ENCODE peak calls at places on chromosomes 16 and 17, in nine cellular contexts. B is right cardiac atrium; V is right lobe of liver; R is ovary; K is BE2C; L is body of pancreas; E is A549; G is thoracic aorta; I is naive thymus-derived CD4-positive, alpha-beta T cell. M is an unnamed sample. For H3K4me1, the result is how much of the 10 kb centered on the place peaks cover.

GRCh38 chr17:81097943-81098308 is 63.0 kb downstream of the BAIAP2 start:
- DNase-seq in B (no peak), V (peak), R (no peak), K (no peak), L (no peak), E (peak), G (no peak), I (no peak), M (no peak)

GRCh38 chr17:55606431-55606830 is 95.2 kb upstream of the SMIM36 start:
- DNase-seq in B (no peak), V (no peak), R (no peak), K (no peak), L (no peak), E (no peak), G (no peak), I (no peak), M (no peak)

GRCh38 chr17:15782809-15783208 is 50.7 kb downstream of the TBC1D26 start:
- DNase-seq in B (peak), V (peak), R (peak), K (no peak), L (peak), E (no peak), G (no peak), I (no peak), M (peak)

GRCh38 chr17:47388825-47389224 is 65.1 kb downstream of the EFCAB13 start:
- DNase-seq in B (no peak), V (no peak), R (no peak), K (no peak), L (no peak), E (no peak), G (no peak), I (no peak), M (no peak)

GRCh38 chr17:40177275-40177874 is at the start of gene RAPGEFL1:
- DNase-seq in B (peak), V (peak), R (peak), K (peak), L (peak), E (no peak), G (peak), I (peak), M (peak)

GRCh38 chr17:76720941-76721340 is 5.5 kb downstream of the JMJD6 start:
- DNase-seq in B (no peak), V (no peak), R (no peak), K (no peak), L (no peak), E (no peak), G (no peak), I (no peak), M (no peak)

GRCh38 chr16:11215935-11216556 is 40.0 kb downstream of the SOCS1 start:
- DNase-seq in B (no peak), V (no peak), R (no peak), K (no peak), L (no peak), E (no peak), G (no peak), I (no peak), M (no peak)

GRCh38 chr17:29682054-29682453 is 59.3 kb upstream of the CORO6 start:
- DNase-seq in B (no peak), V (no peak), R (no peak), K (no peak), L (no peak), E (no peak), G (no peak), I (no peak), M (no peak)

GRCh38 chr16:51034481-51035109 is 116.5 kb downstream of the SALL1 start:
- DNase-seq in B (no peak), V (no peak), R (no peak), K (no peak), L (no peak), E (no peak), G (no peak), I (no peak), M (no peak)

GRCh38 chr17:10226930-10227695 is 28.7 kb upstream of the GAS7 start:
- DNase-seq in B (peak), V (peak), R (peak), K (peak), L (peak), E (peak), G (no peak), I (peak), M (no peak)

GRCh38 chr17:12288007-12288406 is 267.3 kb downstream of the MAP2K4 start:
- DNase-seq in B (no peak), V (no peak), R (no peak), K (no peak), L (no peak), E (no peak), G (no peak), I (no peak), M (no peak)

GRCh38 chr16:72961115-72961832 is 86.7 kb downstream of the ZFHX3 start:
- DNase-seq in B (no peak), V (no peak), R (no peak), K (peak), L (no peak), E (no peak), G (no peak), I (no peak), M (no peak)

GRCh38 chr16:51402785-51403184 is 251.7 kb upstream of the SALL1 start:
- DNase-seq in B (no peak), V (peak), R (no peak), K (no peak), L (peak), E (no peak), G (no peak), I (no peak), M (no peak)

GRCh38 chr17:58811301-58811700 is 55.6 kb downstream of the PPM1E start:
- DNase-seq in B (no peak), V (no peak), R (no peak), K (no peak), L (no peak), E (no peak), G (no peak), I (no peak), M (no peak)

GRCh38 chr17:41917957-41918391 is 777 bp downstream of the ACLY start:
- DNase-seq in B (peak), V (peak), R (peak), K (peak), L (peak), E (peak), G (no peak), I (peak), M (no peak)

GRCh38 chr17:68295086-68295485 is 3.8 kb downstream of the ARSG start:
- DNase-seq in B (no peak), V (no peak), R (no peak), K (no peak), L (no peak), E (no peak), G (no peak), I (no peak), M (no peak)

GRCh38 chr17:58753026-58753425 is 2.6 kb upstream of the PPM1E start:
- DNase-seq in B (no peak), V (no peak), R (no peak), K (no peak), L (no peak), E (no peak), G (no peak), I (no peak), M (no peak)

GRCh38 chr16:31714899-31715504 is 158.6 kb upstream of the ZNF267 start:
- DNase-seq in B (no peak), V (no peak), R (no peak), K (no peak), L (no peak), E (no peak), G (no peak), I (no peak), M (no peak)

GRCh38 chr17:49582789-49583188 is 7.1 kb downstream of the NXPH3 start:
- DNase-seq in B (no peak), V (no peak), R (no peak), K (no peak), L (no peak), E (no peak), G (no peak), I (no peak), M (no peak)

GRCh38 chr17:63714550-63715277 is 14.8 kb upstream of the LIMD2 start:
- DNase-seq in B (no peak), V (peak), R (no peak), K (no peak), L (no peak), E (no peak), G (no peak), I (no peak), M (no peak)

GRCh38 chr16:78877114-78877513 is 723.4 kb downstream of the MAF start:
- DNase-seq in B (no peak), V (no peak), R (no peak), K (no peak), L (no peak), E (no peak), G (no peak), I (no peak), M (no peak)

GRCh38 chr16:84024854-84025253 is 17.7 kb downstream of the SLC38A8 start:
- DNase-seq in B (no peak), V (no peak), R (no peak), K (no peak), L (no peak), E (peak), G (no peak), I (no peak), M (no peak)

GRCh38 chr17:34252138-34252889 is 2.8 kb upstream of the CCL2 start:
- DNase-seq in B (peak), V (peak), R (peak), K (peak), L (peak), E (peak), G (peak), I (no peak), M (peak)

GRCh38 chr16:73616186-73616585 is 568.3 kb upstream of the ZFHX3 start:
- DNase-seq in B (no peak), V (no peak), R (no peak), K (no peak), L (no peak), E (peak), G (no peak), I (no peak), M (no peak)

GRCh38 chr17:28982191-28982793 is 23.5 kb downstream of the SEZ6 start:
- DNase-seq in B (no peak), V (no peak), R (no peak), K (no peak), L (no peak), E (no peak), G (no peak), I (peak), M (no peak)

GRCh38 chr17:41496803-41497484 is 7.2 kb upstream of the KRT36 start:
- DNase-seq in B (peak), V (peak), R (no peak), K (peak), L (peak), E (peak), G (no peak), I (peak), M (peak)

GRCh38 chr17:34603974-34604373 is 24.6 kb downstream of the TMEM132E start:
- DNase-seq in B (no peak), V (no peak), R (no peak), K (no peak), L (no peak), E (no peak), G (no peak), I (no peak), M (no peak)

GRCh38 chr16:22321340-22322001 is 24.3 kb downstream of the POLR3E start:
- DNase-seq in B (peak), V (peak), R (peak), K (peak), L (peak), E (peak), G (no peak), I (peak), M (no peak)

GRCh38 chr17:53472586-53472985 is 350.1 kb upstream of the KIF2B start:
- DNase-seq in B (no peak), V (no peak), R (no peak), K (no peak), L (no peak), E (no peak), G (no peak), I (no peak), M (no peak)

GRCh38 chr16:70430667-70431536 is 8.0 kb downstream of the ST3GAL2 start:
- DNase-seq in B (no peak), V (no peak), R (no peak), K (no peak), L (no peak), E (no peak), G (no peak), I (peak), M (no peak)
- H3K4me1 ChIP-seq in B (under half), V (half or more), R (under half), K (under half), L (under half), E (half or more), G (under half), I (under half), M (under half)

GRCh38 chr16:88764913-88765349 is 20.1 kb downstream of the PIEZO1 start:
- DNase-seq in B (no peak), V (no peak), R (no peak), K (no peak), L (peak), E (no peak), G (no peak), I (no peak), M (no peak)

GRCh38 chr16:88762258-88762870 is 22.7 kb downstream of the PIEZO1 start:
- DNase-seq in B (no peak), V (no peak), R (no peak), K (no peak), L (no peak), E (no peak), G (no peak), I (no peak), M (no peak)

GRCh38 chr16:88762941-88763340 is 22.1 kb downstream of the PIEZO1 start:
- DNase-seq in B (no peak), V (peak), R (no peak), K (no peak), L (no peak), E (no peak), G (no peak), I (no peak), M (no peak)

GRCh38 chr16:88764080-88764479 is 20.9 kb downstream of the PIEZO1 start:
- DNase-seq in B (no peak), V (no peak), R (no peak), K (no peak), L (no peak), E (no peak), G (no peak), I (no peak), M (no peak)

GRCh38 chr16:88763502-88764053 is 21.4 kb downstream of the PIEZO1 start:
- DNase-seq in B (no peak), V (peak), R (no peak), K (no peak), L (peak), E (no peak), G (no peak), I (no peak), M (no peak)
- H3K4me1 ChIP-seq in B (under half), V (under half), R (under half), K (under half), L (half or more), E (under half), G (under half), I (under half), M (half or more)

GRCh38 chr16:57804111-57804837 is 2.0 kb upstream of the KIFC3 start:
- DNase-seq in B (no peak), V (no peak), R (peak), K (no peak), L (no peak), E (no peak), G (no peak), I (no peak), M (no peak)
- H3K4me1 ChIP-seq in B (under half), V (half or more), R (under half), K (under half), L (half or more), E (half or more), G (under half), I (under half), M (under half)

GRCh38 chr16:67864594-67864993 is 8.3 kb upstream of the EDC4 start:
- DNase-seq in B (no peak), V (no peak), R (no peak), K (no peak), L (no peak), E (no peak), G (no peak), I (no peak), M (no peak)
- H3K4me1 ChIP-seq in B (under half), V (under half), R (under half), K (under half), L (under half), E (under half), G (under half), I (under half), M (under half)

DNA sequence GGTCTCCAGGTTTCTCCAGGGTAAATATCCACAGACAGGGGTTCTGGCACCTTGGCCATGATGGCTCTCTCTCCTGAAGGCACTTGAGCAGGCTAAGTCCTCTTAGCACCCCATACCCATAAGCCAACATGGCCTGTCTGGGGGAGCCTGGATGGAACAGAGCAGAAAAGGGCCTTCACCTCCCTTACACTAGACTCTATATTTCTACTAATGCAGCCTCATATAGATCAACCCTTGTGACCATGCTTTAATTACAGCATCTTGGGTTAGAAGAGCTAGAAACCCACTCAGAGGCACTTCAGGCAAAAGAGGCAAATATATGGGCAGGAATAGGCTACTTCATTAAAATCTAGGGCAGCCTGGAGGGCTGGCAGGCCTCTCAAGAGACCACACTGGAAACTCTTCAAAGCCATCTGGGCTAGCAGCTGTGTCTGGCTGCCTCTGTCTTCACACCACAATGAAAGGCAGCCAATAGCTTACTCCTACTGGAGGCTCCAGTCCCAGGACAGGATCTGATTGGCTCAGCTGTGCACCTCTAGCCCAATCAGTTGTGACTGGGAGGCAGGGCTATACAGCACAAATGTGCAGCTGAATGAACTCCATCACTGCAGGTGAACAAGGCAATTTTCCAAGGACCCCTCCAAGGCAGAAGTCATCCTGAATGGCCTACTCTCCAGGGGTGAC is 4.7 kb upstream of the CDT1 start:
- DNase-seq in B (no peak), V (no peak), R (no peak), K (no peak), L (no peak), E (peak), G (no peak), I (no peak), M (no peak)
- H3K4me1 ChIP-seq in B (under half), V (under half), R (under half), K (under half), L (under half), E (under half), G (under half), I (under half), M (under half)

GRCh38 chr16:54136276-54136625 is 150.3 kb downstream of the IRX3 start:
- DNase-seq in B (no peak), V (no peak), R (no peak), K (no peak), L (no peak), E (no peak), G (no peak), I (no peak), M (no peak)
- H3K4me1 ChIP-seq in B (under half), V (under half), R (under half), K (under half), L (under half), E (under half), G (under half), I (under half), M (under half)

DNA sequence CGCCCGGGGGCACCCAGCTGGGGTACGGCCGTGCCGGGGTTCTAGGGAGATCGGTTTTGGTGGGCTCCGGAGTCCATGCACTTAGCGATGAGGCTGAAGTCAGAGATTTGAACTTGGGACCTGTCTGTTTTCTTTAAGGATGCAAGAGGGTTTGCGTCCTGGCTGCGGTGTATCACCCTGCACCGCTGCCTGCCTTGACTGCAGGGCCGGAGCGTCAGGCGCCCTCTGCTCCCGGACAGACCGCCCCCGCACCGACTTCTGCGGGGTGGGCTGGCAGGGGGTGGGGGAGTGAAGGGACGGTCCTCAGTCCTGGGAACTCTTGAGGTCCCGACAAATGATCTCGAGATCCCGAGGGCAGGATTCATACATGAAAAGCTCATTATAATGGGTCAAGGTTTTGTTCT is 701 bp downstream of the PDP2 start:
- DNase-seq in B (no peak), V (no peak), R (no peak), K (no peak), L (no peak), E (no peak), G (no peak), I (no peak), M (no peak)
- H3K4me1 ChIP-seq in B (under half), V (under half), R (under half), K (under half), L (under half), E (under half), G (under half), I (under half), M (under half)

GRCh38 chr16:74984670-74985411 is at the start of gene WDR59:
- DNase-seq in B (peak), V (peak), R (peak), K (peak), L (peak), E (peak), G (peak), I (peak), M (peak)
- H3K4me1 ChIP-seq in B (under half), V (under half), R (under half), K (under half), L (under half), E (under half), G (under half), I (under half), M (under half)

DNA sequence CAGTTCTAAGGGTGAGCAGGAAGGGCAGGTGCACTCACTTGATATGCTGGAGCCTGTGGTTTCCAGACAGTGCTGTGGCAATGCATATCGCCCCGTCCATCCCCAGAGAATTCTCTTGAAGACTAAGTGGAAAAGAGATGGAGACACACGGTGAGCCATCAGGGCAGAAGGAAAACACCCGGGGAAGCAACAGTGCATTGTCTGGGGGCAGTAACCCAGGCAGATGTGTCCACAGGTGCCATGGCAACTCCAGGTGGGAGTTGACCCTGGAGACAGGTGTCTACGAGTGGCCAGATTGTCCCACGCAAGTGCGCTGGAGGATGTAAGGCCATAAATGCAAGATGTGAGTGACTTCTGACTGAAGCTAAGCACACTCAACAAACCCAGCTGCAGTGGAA is 35.1 kb downstream of the NLRC3 start:
- DNase-seq in B (no peak), V (no peak), R (no peak), K (no peak), L (no peak), E (no peak), G (no peak), I (no peak), M (no peak)
- H3K4me1 ChIP-seq in B (under half), V (under half), R (under half), K (under half), L (under half), E (under half), G (under half), I (under half), M (under half)

M was measured in kidney.